ENCODE peak calls at places on chromosomes 16 and 17, in five cellular contexts. R is upper lobe of left lung; F is heart right ventricle; O is effector memory CD4-positive, alpha-beta T cell; X is lower lobe of right lung. J is an unnamed sample.

GRCh38 chr17:29954405-29954804 is 13.0 kb downstream of the EFCAB5 start:
- DNase-seq in R (no peak), F (no peak), O (no peak), X (no peak), J (no peak)

GRCh38 chr17:68698761-68699160 is 97.6 kb upstream of the FAM20A start:
- DNase-seq in R (no peak), F (no peak), O (no peak), X (no peak), J (peak; percentile 62)

GRCh38 chr17:72985882-72986720 is 106.4 kb downstream of the SLC39A11 start:
- DNase-seq in R (no peak), F (peak; percentile 30), O (peak; percentile 12), X (peak; percentile 63), J (peak; percentile 70)

GRCh38 chr17:40295471-40296457 is 8.1 kb downstream of the CDC6 start:
- DNase-seq in R (no peak), F (no peak), O (no peak), X (no peak), J (no peak)

GRCh38 chr17:32458367-32458766 is 14.1 kb downstream of the PSMD11 start:
- DNase-seq in R (no peak), F (no peak), O (no peak), X (no peak), J (no peak)

GRCh38 chr17:43042025-43042424 is 17.0 kb downstream of the RND2 start:
- DNase-seq in R (no peak), F (no peak), O (no peak), X (no peak), J (no peak)

GRCh38 chr16:27326251-27326650 is 12.5 kb downstream of the IL4R start:
- DNase-seq in R (no peak), F (no peak), O (no peak), X (no peak), J (no peak)

GRCh38 chr17:1736348-1737281 is 6.1 kb upstream of the SERPINF2 start:
- DNase-seq in R (peak; percentile 79), F (peak; percentile 75), O (peak; percentile 31), X (peak; percentile 81), J (no peak)

GRCh38 chr16:85197611-85198566 is 85.6 kb upstream of the CIBAR2 start:
- DNase-seq in R (no peak), F (no peak), O (no peak), X (no peak), J (no peak)

GRCh38 chr17:4003501-4004421 is 39.5 kb upstream of the ATP2A3 start:
- DNase-seq in R (peak; percentile 77), F (no peak), O (no peak), X (no peak), J (no peak)

GRCh38 chr16:86942469-86943175 is 364.3 kb downstream of the FOXL1 start:
- DNase-seq in R (no peak), F (no peak), O (no peak), X (no peak), J (no peak)

GRCh38 chr16:10080031-10080772 is 102.0 kb downstream of the GRIN2A start:
- DNase-seq in R (no peak), F (peak; percentile 25), O (no peak), X (no peak), J (peak; percentile 62)

GRCh38 chr16:52773026-52773425 is 226.1 kb upstream of the TOX3 start:
- DNase-seq in R (no peak), F (no peak), O (no peak), X (no peak), J (no peak)

GRCh38 chr17:79925242-79925957 is 86.2 kb upstream of the CBX4 start:
- DNase-seq in R (peak; percentile 71), F (peak; percentile 58), O (no peak), X (peak; percentile 88), J (no peak)

GRCh38 chr16:46970089-46970488 is 3.4 kb downstream of the DNAJA2 start:
- DNase-seq in R (no peak), F (peak; percentile 42), O (no peak), X (no peak), J (no peak)

GRCh38 chr17:61309857-61310256 is 89.8 kb upstream of the TBX2 start:
- DNase-seq in R (no peak), F (no peak), O (no peak), X (no peak), J (no peak)

GRCh38 chr17:81083125-81083765 is 48.3 kb downstream of the BAIAP2 start:
- DNase-seq in R (no peak), F (no peak), O (no peak), X (peak; percentile 87), J (no peak)

GRCh38 chr16:13852827-13853226 is 67.1 kb upstream of the ERCC4 start:
- DNase-seq in R (no peak), F (no peak), O (no peak), X (no peak), J (no peak)

GRCh38 chr17:15213381-15214087 is 51.6 kb downstream of the PMP22 start:
- DNase-seq in R (no peak), F (no peak), O (no peak), X (no peak), J (no peak)

GRCh38 chr17:12789075-12789975 is at the start of gene ARHGAP44:
- DNase-seq in R (peak; percentile 93), F (peak; percentile 76), O (no peak), X (peak; percentile 71), J (peak; percentile 62)

GRCh38 chr16:27698266-27698665 is 148.3 kb downstream of the KATNIP start:
- DNase-seq in R (peak; percentile 46), F (no peak), O (no peak), X (no peak), J (no peak)

GRCh38 chr17:45129940-45130639 is 2.2 kb downstream of the PLCD3 start:
- DNase-seq in R (no peak), F (no peak), O (no peak), X (no peak), J (no peak)

GRCh38 chr17:17030515-17031211 is 11.6 kb upstream of the MPRIP start:
- DNase-seq in R (no peak), F (no peak), O (no peak), X (no peak), J (no peak)

GRCh38 chr16:11232852-11233726 is 22.9 kb downstream of the SOCS1 start:
- DNase-seq in R (peak; percentile 92), F (peak; percentile 48), O (peak; percentile 78), X (peak; percentile 80), J (no peak)

GRCh38 chr17:63189930-63190329 is 223.9 kb downstream of the TANC2 start:
- DNase-seq in R (no peak), F (no peak), O (no peak), X (no peak), J (no peak)

GRCh38 chr17:50863221-50863843 is 2.8 kb downstream of the TOB1 start:
- DNase-seq in R (peak; percentile 75), F (no peak), O (no peak), X (no peak), J (no peak)

GRCh38 chr17:4333041-4333440 is 33.4 kb downstream of the UBE2G1 start:
- DNase-seq in R (no peak), F (no peak), O (no peak), X (no peak), J (no peak)

GRCh38 chr17:12982224-12982623 is 35.6 kb downstream of the ELAC2 start:
- DNase-seq in R (no peak), F (no peak), O (no peak), X (no peak), J (no peak)

GRCh38 chr17:68036304-68037147 is 991 bp downstream of the KPNA2 start:
- DNase-seq in R (no peak), F (no peak), O (peak; percentile 36), X (no peak), J (no peak)

GRCh38 chr16:24670623-24671454 is 58.6 kb upstream of the TNRC6A start:
- DNase-seq in R (peak; percentile 82), F (peak; percentile 55), O (no peak), X (peak; percentile 46), J (peak; percentile 88)

GRCh38 chr16:55661842-55662479 is 6.2 kb downstream of the SLC6A2 start:
- DNase-seq in R (no peak), F (no peak), O (no peak), X (no peak), J (no peak)

GRCh38 chr17:18070861-18071340 is 16.8 kb upstream of the DRG2 start:
- DNase-seq in R (no peak), F (no peak), O (no peak), X (no peak), J (no peak)

GRCh38 chr17:18066866-18067265 is 20.9 kb upstream of the DRG2 start:
- DNase-seq in R (no peak), F (no peak), O (no peak), X (no peak), J (no peak)

GRCh38 chr17:18069101-18069500 is 18.6 kb upstream of the DRG2 start:
- DNase-seq in R (no peak), F (no peak), O (no peak), X (no peak), J (no peak)

GRCh38 chr17:18064053-18064452 is 23.7 kb upstream of the DRG2 start:
- DNase-seq in R (no peak), F (no peak), O (no peak), X (no peak), J (no peak)

GRCh38 chr17:18065546-18065945 is 22.2 kb upstream of the DRG2 start:
- DNase-seq in R (no peak), F (no peak), O (no peak), X (no peak), J (no peak)
- H3K36me3 ChIP-seq in R (peaks cover 29% of the 10 kb centered on the region), F (no peaks in the 10 kb centered on the region), O (peaks cover 28% of the 10 kb centered on the region), X (peaks cover 55% of the 10 kb centered on the region), J (peaks cover 46% of the 10 kb centered on the region)

GRCh38 chr17:49823614-49824013 is 24.3 kb downstream of the TAC4 start:
- DNase-seq in R (no peak), F (no peak), O (no peak), X (no peak), J (no peak)
- H3K36me3 ChIP-seq in R (peaks cover 71% of the 10 kb centered on the region), F (peaks cover 11% of the 10 kb centered on the region), O (peaks cover 75% of the 10 kb centered on the region), X (peaks cover 98% of the 10 kb centered on the region), J (peaks cover 78% of the 10 kb centered on the region)

DNA sequence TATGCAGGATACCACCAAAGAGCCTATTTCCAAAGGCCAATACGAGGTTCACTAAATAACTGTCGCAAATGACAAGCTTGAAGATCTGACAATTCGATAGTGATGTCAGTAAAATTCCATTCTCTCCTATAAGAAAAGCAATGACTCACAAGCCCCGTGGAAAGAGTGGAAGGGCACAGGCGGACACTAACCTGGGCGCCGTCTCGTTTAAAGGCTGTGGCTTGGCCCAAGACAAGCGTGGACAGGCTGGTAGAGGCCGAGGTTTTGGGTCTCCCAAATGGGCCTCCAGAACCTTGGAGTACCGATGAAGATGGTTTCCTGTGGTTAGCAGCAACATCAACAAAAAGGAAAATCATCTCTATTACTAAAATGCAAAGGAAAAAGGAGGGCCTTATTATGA is 16.5 kb upstream of the SLC38A8 start:
- DNase-seq in R (no peak), F (no peak), O (no peak), X (no peak), J (no peak)
- H3K36me3 ChIP-seq in R (peaks cover 93% of the 10 kb centered on the region), F (no peaks in the 10 kb centered on the region), O (peaks cover 96% of the 10 kb centered on the region), X (peaks cover 100% of the 10 kb centered on the region), J (peaks cover 77% of the 10 kb centered on the region)

GRCh38 chr16:66619534-66620418 is 15.3 kb downstream of the CMTM3 start:
- DNase-seq in R (no peak), F (no peak), O (no peak), X (no peak), J (no peak)

GRCh38 chr16:66617728-66618127 is 13.2 kb downstream of the CMTM3 start:
- DNase-seq in R (no peak), F (no peak), O (no peak), X (no peak), J (no peak)

GRCh38 chr16:66618588-66618987 is 14.1 kb downstream of the CMTM3 start:
- DNase-seq in R (no peak), F (no peak), O (no peak), X (no peak), J (no peak)

GRCh38 chr16:66620419-66620775 is 15.9 kb downstream of the CMTM3 start:
- DNase-seq in R (no peak), F (no peak), O (no peak), X (no peak), J (no peak)

GRCh38 chr16:66619036-66619435 is 14.5 kb downstream of the CMTM3 start:
- DNase-seq in R (no peak), F (no peak), O (no peak), X (no peak), J (no peak)
- H3K36me3 ChIP-seq in R (peaks cover 23% of the 10 kb centered on the region), F (no peaks in the 10 kb centered on the region), O (no peaks in the 10 kb centered on the region), X (peaks cover 26% of the 10 kb centered on the region), J (peaks cover under 1% of the 10 kb centered on the region)

J was measured in right atrium auricular region.